ENCODE peak calls at places on chromosome 17, in five cellular contexts. One of them, this sample, is unnamed.
A peak's percentile ranks its signal among the peaks of the same experiment; 100 is the strongest.

GRCh38 chr17:47802341-47803022 is 19.1 kb downstream of the OSBPL7 start:
- DNase-seq in hepatocyte: peak; percentile 83
- DNase-seq in cardiac muscle cell: peak; percentile 53
- DNase-seq in cardiac fibroblast: peak; percentile 59
- DNase-seq in endothelial cell of umbilical vein: peak; percentile 36
- DNase-seq in this sample: peak; percentile 71

GRCh38 chr17:58377005-58377660 is 25.1 kb upstream of the SUPT4H1 start:
- DNase-seq in cardiac muscle cell: no peak
- DNase-seq in cardiac fibroblast: no peak
- DNase-seq in hepatocyte: peak; percentile 74
- DNase-seq in endothelial cell of umbilical vein: no peak
- DNase-seq in this sample: peak; percentile 97

GRCh38 chr17:29390856-29391631 is 881 bp downstream of the TAOK1 start:
- DNase-seq in cardiac fibroblast: peak; percentile 51
- DNase-seq in hepatocyte: peak; percentile 62
- DNase-seq in cardiac muscle cell: peak; percentile 57
- DNase-seq in endothelial cell of umbilical vein: peak; percentile 45
- DNase-seq in this sample: peak; percentile 30

GRCh38 chr17:28878158-28878910 is 19.2 kb downstream of the FLOT2 start:
- DNase-seq in hepatocyte: no peak
- DNase-seq in cardiac fibroblast: peak; percentile 11
- DNase-seq in endothelial cell of umbilical vein: no peak
- DNase-seq in cardiac muscle cell: no peak
- DNase-seq in this sample: peak; percentile 76

GRCh38 chr17:77036136-77036840 is 104.5 kb upstream of the SEC14L1 start:
- DNase-seq in cardiac muscle cell: no peak
- DNase-seq in endothelial cell of umbilical vein: no peak
- DNase-seq in hepatocyte: no peak
- DNase-seq in cardiac fibroblast: no peak
- DNase-seq in this sample: no peak

GRCh38 chr17:8418471-8418870 is 17.2 kb upstream of the NDEL1 start:
- DNase-seq in cardiac muscle cell: no peak
- DNase-seq in cardiac fibroblast: no peak
- DNase-seq in hepatocyte: no peak
- DNase-seq in endothelial cell of umbilical vein: no peak
- DNase-seq in this sample: no peak

GRCh38 chr17:74471341-74471740 is 4.9 kb downstream of the CD300A start:
- DNase-seq in cardiac muscle cell: no peak
- DNase-seq in hepatocyte: no peak
- DNase-seq in cardiac fibroblast: no peak
- DNase-seq in endothelial cell of umbilical vein: no peak
- DNase-seq in this sample: no peak

GRCh38 chr17:41392278-41392677 is 5.1 kb downstream of the KRT31 start:
- DNase-seq in hepatocyte: no peak
- DNase-seq in cardiac fibroblast: no peak
- DNase-seq in cardiac muscle cell: peak; percentile 35
- DNase-seq in endothelial cell of umbilical vein: no peak
- DNase-seq in this sample: no peak

GRCh38 chr17:4604111-4604644 is 19.8 kb downstream of the SMTNL2 start:
- DNase-seq in cardiac muscle cell: peak; percentile 89
- DNase-seq in endothelial cell of umbilical vein: no peak
- DNase-seq in cardiac fibroblast: peak; percentile 84
- DNase-seq in hepatocyte: peak; percentile 86
- DNase-seq in this sample: peak; percentile 57

GRCh38 chr17:31532161-31532515 is 140.7 kb downstream of the RAB11FIP4 start:
- DNase-seq in cardiac fibroblast: no peak
- DNase-seq in endothelial cell of umbilical vein: no peak
- DNase-seq in hepatocyte: no peak
- DNase-seq in cardiac muscle cell: no peak
- DNase-seq in this sample: no peak

GRCh38 chr17:82031303-82031884 is at the start of gene RAC3:
- DNase-seq in endothelial cell of umbilical vein: no peak
- DNase-seq in cardiac fibroblast: peak; percentile 36
- DNase-seq in cardiac muscle cell: peak; percentile 41
- DNase-seq in hepatocyte: peak; percentile 79
- DNase-seq in this sample: peak; percentile 38

GRCh38 chr17:77507116-77507885 is 366.5 kb downstream of the SEC14L1 start:
- DNase-seq in cardiac fibroblast: no peak
- DNase-seq in hepatocyte: peak; percentile 5
- DNase-seq in cardiac muscle cell: no peak
- DNase-seq in endothelial cell of umbilical vein: no peak
- DNase-seq in this sample: peak; percentile 47

GRCh38 chr17:15351925-15352324 is 10.5 kb upstream of the TEKT3 start:
- DNase-seq in endothelial cell of umbilical vein: no peak
- DNase-seq in cardiac fibroblast: peak; percentile 84
- DNase-seq in hepatocyte: peak; percentile 41
- DNase-seq in cardiac muscle cell: peak; percentile 87
- DNase-seq in this sample: peak; percentile 82

GRCh38 chr17:77668518-77668917 is 290.0 kb upstream of the TNRC6C start:
- DNase-seq in cardiac muscle cell: no peak
- DNase-seq in hepatocyte: no peak
- DNase-seq in cardiac fibroblast: no peak
- DNase-seq in endothelial cell of umbilical vein: no peak
- DNase-seq in this sample: no peak

DNA sequence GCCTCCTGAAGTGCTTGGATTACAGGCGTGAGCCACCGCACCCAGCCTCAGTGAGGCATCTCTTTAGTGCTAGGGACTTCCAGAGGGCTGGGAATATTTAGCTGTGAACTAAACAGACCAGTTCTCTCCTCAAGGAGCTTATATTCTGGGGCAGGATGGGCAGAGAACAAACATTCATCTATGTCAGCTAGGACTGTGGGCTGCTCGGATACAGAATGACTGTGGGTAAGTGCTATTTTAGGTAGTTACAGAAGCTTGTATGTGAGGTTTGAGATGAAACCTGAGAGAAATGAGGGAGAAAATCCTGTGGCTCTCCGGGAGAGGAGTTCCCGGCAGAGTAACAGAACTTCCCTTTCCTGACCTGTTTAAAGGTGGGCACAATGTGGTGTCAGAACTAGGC is 6.2 kb upstream of the INPP5K start:
- DNase-seq in cardiac fibroblast: no peak
- DNase-seq in endothelial cell of umbilical vein: no peak
- DNase-seq in cardiac muscle cell: no peak
- DNase-seq in hepatocyte: no peak
- DNase-seq in this sample: no peak
- H3K4me3 ChIP-seq in cardiac fibroblast: no peak overlapping the region
- H3K4me3 ChIP-seq in endothelial cell of umbilical vein: no peak overlapping the region
- H3K4me3 ChIP-seq in cardiac muscle cell: no peak overlapping the region
- H3K4me3 ChIP-seq in hepatocyte: no peak overlapping the region
- H3K4me3 ChIP-seq in this sample: no peak overlapping the region

GRCh38 chr17:7240375-7240774 is 1.1 kb upstream of the PHF23 start:
- DNase-seq in cardiac fibroblast: no peak
- DNase-seq in hepatocyte: no peak
- DNase-seq in endothelial cell of umbilical vein: no peak
- DNase-seq in cardiac muscle cell: no peak
- DNase-seq in this sample: no peak
- H3K4me3 ChIP-seq in cardiac fibroblast: no peak overlapping the region
- H3K4me3 ChIP-seq in hepatocyte: peak overlapping the region; percentile 61
- H3K4me3 ChIP-seq in endothelial cell of umbilical vein: no peak overlapping the region
- H3K4me3 ChIP-seq in cardiac muscle cell: peak overlapping the region; percentile 19
- H3K4me3 ChIP-seq in this sample: peak overlapping the region; percentile 96

GRCh38 chr17:80760501-80760900 is 215.9 kb downstream of the RPTOR start:
- DNase-seq in cardiac fibroblast: no peak
- DNase-seq in cardiac muscle cell: no peak
- DNase-seq in hepatocyte: no peak
- DNase-seq in endothelial cell of umbilical vein: peak; percentile 48
- DNase-seq in this sample: peak; percentile 53
- H3K4me3 ChIP-seq in cardiac fibroblast: no peak overlapping the region
- H3K4me3 ChIP-seq in cardiac muscle cell: no peak overlapping the region
- H3K4me3 ChIP-seq in hepatocyte: no peak overlapping the region
- H3K4me3 ChIP-seq in endothelial cell of umbilical vein: no peak overlapping the region
- H3K4me3 ChIP-seq in this sample: no peak overlapping the region

GRCh38 chr17:27488263-27488662 is 32.0 kb downstream of the KSR1 start:
- DNase-seq in hepatocyte: no peak
- DNase-seq in endothelial cell of umbilical vein: peak; percentile 13
- DNase-seq in cardiac muscle cell: peak; percentile 46
- DNase-seq in cardiac fibroblast: peak; percentile 67
- DNase-seq in this sample: no peak
- H3K4me3 ChIP-seq in hepatocyte: no peak overlapping the region
- H3K4me3 ChIP-seq in endothelial cell of umbilical vein: no peak overlapping the region
- H3K4me3 ChIP-seq in cardiac muscle cell: no peak overlapping the region
- H3K4me3 ChIP-seq in cardiac fibroblast: no peak overlapping the region
- H3K4me3 ChIP-seq in this sample: no peak overlapping the region

GRCh38 chr17:60157487-60158040 is 7.8 kb downstream of the CA4 start:
- DNase-seq in cardiac muscle cell: no peak
- DNase-seq in hepatocyte: peak; percentile 3
- DNase-seq in cardiac fibroblast: no peak
- DNase-seq in endothelial cell of umbilical vein: no peak
- DNase-seq in this sample: no peak

GRCh38 chr17:60160829-60161501 is 11.2 kb downstream of the CA4 start:
- DNase-seq in cardiac muscle cell: no peak
- DNase-seq in hepatocyte: no peak
- DNase-seq in cardiac fibroblast: no peak
- DNase-seq in endothelial cell of umbilical vein: no peak
- DNase-seq in this sample: no peak

GRCh38 chr17:60158751-60159478 is 9.1 kb downstream of the CA4 start:
- DNase-seq in endothelial cell of umbilical vein: no peak
- DNase-seq in cardiac fibroblast: peak; percentile 57
- DNase-seq in hepatocyte: peak; percentile 23
- DNase-seq in cardiac muscle cell: peak; percentile 54
- DNase-seq in this sample: no peak

GRCh38 chr17:60161598-60162330 is 12.0 kb downstream of the CA4 start:
- DNase-seq in cardiac fibroblast: no peak
- DNase-seq in hepatocyte: peak; percentile 3
- DNase-seq in endothelial cell of umbilical vein: peak; percentile 43
- DNase-seq in cardiac muscle cell: no peak
- DNase-seq in this sample: no peak

DNA sequence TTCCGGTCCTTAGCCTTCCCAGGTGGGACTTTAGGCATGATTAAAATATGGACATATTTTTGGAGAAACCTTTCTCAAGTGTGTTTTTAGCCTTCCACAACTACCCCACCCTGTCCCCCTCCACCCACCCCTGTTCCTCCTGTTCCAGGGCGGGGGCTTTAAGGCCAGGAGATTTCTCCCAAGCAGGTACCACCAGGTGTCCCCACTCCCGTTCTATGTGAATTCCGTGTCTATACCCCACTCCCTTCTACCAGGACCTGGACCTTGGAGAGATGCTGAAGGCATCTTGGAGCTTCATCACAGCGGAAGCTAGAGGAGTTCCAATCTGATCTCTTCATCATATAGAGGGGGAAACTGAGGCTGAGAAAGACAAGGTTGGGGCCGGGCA is 9.7 kb downstream of the CA4 start:
- DNase-seq in cardiac muscle cell: no peak
- DNase-seq in endothelial cell of umbilical vein: no peak
- DNase-seq in cardiac fibroblast: no peak
- DNase-seq in hepatocyte: peak; percentile 3
- DNase-seq in this sample: no peak
- H3K4me3 ChIP-seq in cardiac muscle cell: no peak overlapping the region
- H3K4me3 ChIP-seq in endothelial cell of umbilical vein: no peak overlapping the region
- H3K4me3 ChIP-seq in cardiac fibroblast: no peak overlapping the region
- H3K4me3 ChIP-seq in hepatocyte: no peak overlapping the region
- H3K4me3 ChIP-seq in this sample: no peak overlapping the region

DNA sequence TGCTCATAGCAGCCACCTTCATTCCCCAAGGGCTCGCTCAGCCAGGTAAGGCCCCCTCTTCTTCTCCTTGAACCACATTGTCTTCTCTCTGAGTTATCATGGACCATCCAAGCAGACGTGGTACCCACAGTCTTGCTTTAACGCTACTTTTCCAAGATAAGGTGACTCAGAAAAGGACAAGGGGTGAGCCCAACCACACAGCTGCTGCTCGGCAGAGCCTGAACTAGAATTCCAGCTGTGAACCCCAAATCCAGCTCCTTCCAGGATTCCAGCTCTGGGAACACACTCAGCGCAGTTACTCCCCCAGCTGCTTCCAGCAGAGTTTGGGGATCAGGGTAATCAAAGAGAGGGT is 272 bp downstream of the CCL2 start:
- DNase-seq in cardiac fibroblast: no peak
- DNase-seq in endothelial cell of umbilical vein: no peak
- DNase-seq in hepatocyte: no peak
- DNase-seq in cardiac muscle cell: no peak
- DNase-seq in this sample: no peak
- H3K4me3 ChIP-seq in cardiac fibroblast: peak overlapping the region; percentile 59
- H3K4me3 ChIP-seq in endothelial cell of umbilical vein: peak overlapping the region; percentile 46
- H3K4me3 ChIP-seq in hepatocyte: peak overlapping the region; percentile 28
- H3K4me3 ChIP-seq in cardiac muscle cell: no peak overlapping the region
- H3K4me3 ChIP-seq in this sample: no peak overlapping the region